ENCODE peak calls at places on chromosomes 11 and 22, in nine cellular contexts. I is fibroblast of the aortic adventitia, O is left ventricle myocardium inferior, F is uterus, J is brain microvascular endothelial cell, C is AG04450, P is left lung, E is fibroblast of lung, M is endodermal cell. K is an unnamed sample.

GRCh38 chr22:19634206-19634536 is 80.1 kb upstream of the SEPTIN5 start:
- DNase-seq in I (no peak), O (no peak), F (no peak), J (no peak), C (no peak), P (no peak), E (no peak), M (peak; percentile 35), K (no peak)

GRCh38 chr22:27602390-27602789 is 199.2 kb downstream of the MN1 start:
- DNase-seq in I (no peak), O (no peak), F (no peak), J (no peak), C (no peak), P (no peak), E (no peak), M (peak; percentile 82), K (no peak)

GRCh38 chr11:10731064-10731680 is 19.9 kb upstream of the CTR9 start:
- DNase-seq in I (no peak), O (no peak), F (no peak), J (no peak), C (no peak), P (no peak), E (peak; percentile 45), M (no peak), K (no peak)

GRCh38 chr22:34608716-34609115 is 457.2 kb upstream of the ISX start:
- DNase-seq in I (no peak), O (no peak), F (no peak), J (no peak), C (no peak), P (no peak), E (no peak), M (no peak), K (no peak)

GRCh38 chr11:95392644-95393043 is 161.6 kb upstream of the SESN3 start:
- DNase-seq in I (no peak), O (no peak), F (no peak), J (no peak), C (no peak), P (no peak), E (no peak), M (peak; percentile 51), K (no peak)

GRCh38 chr11:35357893-35358292 is 61.5 kb downstream of the SLC1A2 start:
- DNase-seq in I (no peak), O (no peak), F (no peak), J (no peak), C (no peak), P (no peak), E (peak; percentile 31), M (no peak), K (peak; percentile 36)

GRCh38 chr11:63671322-63672155 is at the start of gene ATL3:
- DNase-seq in I (peak; percentile 93), O (peak; percentile 98), F (peak; percentile 98), J (peak; percentile 97), C (peak; percentile 88), P (peak; percentile 98), E (peak; percentile 95), M (peak; percentile 99), K (peak; percentile 97)

GRCh38 chr11:69636512-69636866 is 4.5 kb upstream of the CCND1 start:
- DNase-seq in I (peak; percentile 92), O (peak; percentile 83), F (peak; percentile 53), J (peak; percentile 89), C (peak; percentile 86), P (peak; percentile 90), E (peak; percentile 91), M (peak; percentile 93), K (peak; percentile 87)

GRCh38 chr11:19715373-19715772 is 2.7 kb downstream of the NAV2 start:
- DNase-seq in I (peak; percentile 91), O (no peak), F (no peak), J (peak; percentile 91), C (peak; percentile 81), P (no peak), E (peak; percentile 95), M (no peak), K (peak; percentile 69)

GRCh38 chr22:23566716-23567475 is 13.2 kb downstream of the IGLL1 start:
- DNase-seq in I (no peak), O (no peak), F (no peak), J (no peak), C (no peak), P (no peak), E (no peak), M (peak; percentile 53), K (no peak)
- H3K4me3 ChIP-seq in I (no peak overlapping the region), O (peak overlapping the region; percentile 56), F (peak overlapping the region; percentile 33), J (no peak overlapping the region), C (no peak overlapping the region), P (no peak overlapping the region), E (no peak overlapping the region), M (peak overlapping the region; percentile 81), K (no peak overlapping the region)

GRCh38 chr11:73270855-73271477 is 1.2 kb upstream of the P2RY6 start:
- DNase-seq in I (no peak), O (no peak), F (no peak), J (no peak), C (no peak), P (no peak), E (no peak), M (peak; percentile 56), K (no peak)
- TF ChIP-seq CTCF in I (no peak), O (no peak), F (no peak), J (no peak), C (no peak), P (no peak), E (no peak), M (no peak), K (no peak)

GRCh38 chr11:111439905-111440304 is 60.8 kb upstream of the POU2AF1 start:
- DNase-seq in I (no peak), O (no peak), F (no peak), J (no peak), C (no peak), P (no peak), E (no peak), M (no peak), K (no peak)

GRCh38 chr11:111438168-111438567 is 59.1 kb upstream of the POU2AF1 start:
- DNase-seq in I (no peak), O (no peak), F (no peak), J (no peak), C (no peak), P (no peak), E (no peak), M (no peak), K (no peak)

GRCh38 chr11:111438846-111439520 is 59.9 kb upstream of the POU2AF1 start:
- DNase-seq in I (no peak), O (no peak), F (no peak), J (no peak), C (no peak), P (no peak), E (no peak), M (no peak), K (no peak)

GRCh38 chr11:111440416-111441205 is 61.5 kb upstream of the POU2AF1 start:
- DNase-seq in I (no peak), O (no peak), F (no peak), J (no peak), C (no peak), P (no peak), E (no peak), M (no peak), K (no peak)

GRCh38 chr11:111435046-111435698 is 56.1 kb upstream of the POU2AF1 start:
- DNase-seq in I (no peak), O (no peak), F (no peak), J (no peak), C (no peak), P (no peak), E (no peak), M (no peak), K (no peak)
- H3K4me3 ChIP-seq in I (no peak overlapping the region), O (no peak overlapping the region), F (no peak overlapping the region), J (no peak overlapping the region), C (no peak overlapping the region), P (no peak overlapping the region), E (no peak overlapping the region), M (no peak overlapping the region), K (no peak overlapping the region)

GRCh38 chr22:49052560-49052959 is 775.1 kb downstream of the BRD1 start:
- DNase-seq in I (no peak), O (no peak), F (no peak), J (no peak), C (no peak), P (no peak), E (no peak), M (peak; percentile 61), K (no peak)
- TF ChIP-seq CTCF in I (no peak), O (no peak), F (no peak), J (no peak), C (no peak), P (no peak), E (no peak), M (no peak), K (no peak)

GRCh38 chr11:128716231-128716630 is 22.4 kb downstream of the FLI1 start:
- DNase-seq in I (no peak), O (no peak), F (no peak), J (no peak), C (no peak), P (no peak), E (no peak), M (no peak), K (peak; percentile 55)
- H3K4me3 ChIP-seq in I (peak overlapping the region; percentile 10), O (peak overlapping the region; percentile 37), F (no peak overlapping the region), J (peak overlapping the region; percentile 3), C (peak overlapping the region; percentile 11), P (no peak overlapping the region), E (no peak overlapping the region), M (no peak overlapping the region), K (no peak overlapping the region)

DNA sequence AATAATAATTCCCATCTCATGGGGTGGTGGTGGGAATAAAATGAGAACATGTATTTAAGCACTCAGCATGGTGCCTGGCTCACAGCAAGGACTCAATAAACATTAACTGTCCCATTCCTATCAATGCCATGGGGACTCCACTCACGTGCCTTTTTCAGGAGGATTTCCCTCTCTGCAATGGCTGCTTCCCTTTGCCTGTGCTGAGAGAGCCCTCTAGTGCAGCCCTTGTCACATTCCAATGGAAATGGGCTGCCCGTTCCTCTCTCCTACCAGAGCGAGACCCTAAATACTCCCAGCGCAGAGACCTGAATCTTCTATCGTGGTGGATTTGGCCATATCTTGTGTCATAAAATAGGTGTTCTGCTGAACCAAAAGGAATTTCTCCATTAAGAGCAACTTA is 621.5 kb upstream of the B3GAT1 start:
- DNase-seq in I (no peak), O (no peak), F (no peak), J (peak; percentile 20), C (no peak), P (no peak), E (peak; percentile 0), M (peak; percentile 88), K (peak; percentile 1)
- TF ChIP-seq CTCF in I (no peak), O (peak; percentile 58), F (no peak), J (peak; percentile 59), C (no peak), P (no peak), E (peak; percentile 7), M (peak; percentile 76), K (peak; percentile 38)

DNA sequence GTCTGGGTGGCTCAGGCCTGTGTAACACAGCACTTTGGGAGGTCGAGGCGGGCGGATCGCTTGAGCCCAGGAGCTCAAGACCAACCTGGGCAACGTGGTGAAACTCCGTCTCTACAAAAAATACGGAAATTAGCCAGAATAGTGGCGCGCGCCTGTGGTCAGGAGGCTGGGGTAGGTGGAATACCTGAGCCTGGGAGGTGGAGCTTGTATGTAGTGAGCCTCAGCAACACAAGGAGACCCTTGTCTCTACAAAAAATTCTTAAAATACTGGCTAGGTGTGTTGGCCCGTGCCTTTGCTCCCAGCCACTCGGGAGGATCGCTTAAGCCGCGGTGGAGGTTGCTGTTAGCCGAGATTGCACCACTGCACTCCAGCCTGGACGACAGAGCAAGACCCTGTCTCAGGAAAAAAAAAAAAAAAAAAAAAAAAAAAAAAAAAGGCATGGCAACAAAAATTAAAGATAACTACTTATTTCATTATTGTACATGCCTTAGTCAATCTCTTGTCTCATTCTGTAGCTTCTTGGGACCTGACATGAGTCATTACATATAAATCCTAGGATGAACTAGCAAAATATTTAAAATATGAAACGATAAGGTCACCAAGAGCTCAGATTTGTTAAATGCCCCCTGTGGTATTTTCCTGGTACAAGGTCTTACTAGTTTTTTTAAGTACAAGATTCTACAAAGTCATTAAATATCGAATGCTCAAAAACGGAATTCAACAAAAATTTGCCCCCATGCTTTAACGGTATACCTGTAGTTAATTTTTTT is 1.1 kb downstream of the TAF1D start:
- DNase-seq in I (peak; percentile 47), O (no peak), F (no peak), J (no peak), C (no peak), P (no peak), E (peak; percentile 61), M (peak; percentile 68), K (peak; percentile 21)
- H3K4me3 ChIP-seq in I (peak overlapping the region; percentile 93), O (peak overlapping the region; percentile 83), F (peak overlapping the region; percentile 77), J (peak overlapping the region; percentile 98), C (peak overlapping the region; percentile 74), P (peak overlapping the region; percentile 71), E (peak overlapping the region; percentile 86), M (peak overlapping the region; percentile 87), K (peak overlapping the region; percentile 92)